ENCODE peak calls at places on chromosomes 4 and X, in ten cellular contexts. T is hepatocyte; O is IMR-90; N is OCI-LY7; D is PC-9; Q is psoas muscle; J is fibroblast of lung; W is CD8-positive, alpha-beta T cell; F is upper lobe of right lung; Z is tibial artery. U is an unnamed sample.
A peak's percentile ranks its signal among the peaks of the same experiment; 100 is the strongest.

GRCh38 chr4:169410839-169411770 is 140.3 kb upstream of the SH3RF1 start:
- DNase-seq in T (peak; percentile 10), O (peak; percentile 85), N (peak; percentile 57), D (no peak), Q (no peak), J (peak; percentile 67), W (peak; percentile 27), F (no peak), Z (peak; percentile 29), U (peak; percentile 36)

GRCh38 chr4:67713531-67714247 is 12.7 kb upstream of the UBA6 start:
- DNase-seq in T (no peak), O (peak; percentile 79), N (no peak), D (peak; percentile 60), Q (no peak), J (peak; percentile 17), W (no peak), F (no peak), Z (no peak), U (peak; percentile 51)

GRCh38 chr4:100306018-100306417 is 115.8 kb upstream of the DDIT4L start:
- DNase-seq in T (no peak), O (peak; percentile 47), N (no peak), D (no peak), Q (no peak), J (no peak), W (no peak), F (no peak), Z (no peak), U (no peak)

GRCh38 chrX:71616672-71617529 is 1.4 kb downstream of the CXCR3 start:
- DNase-seq in T (no peak), O (no peak), N (no peak), D (no peak), Q (no peak), J (no peak), W (peak; percentile 49), F (no peak), Z (no peak), U (no peak)

GRCh38 chrX:135432453-135432852 is 10.7 kb downstream of the SMIM10L2A start:
- DNase-seq in T (no peak), O (no peak), N (no peak), D (no peak), Q (no peak), J (no peak), W (no peak), F (no peak), Z (no peak), U (no peak)

GRCh38 chr4:168715889-168716288 is 219.0 kb downstream of the PALLD start:
- DNase-seq in T (no peak), O (no peak), N (no peak), D (no peak), Q (no peak), J (no peak), W (no peak), F (no peak), Z (no peak), U (no peak)

GRCh38 chr4:86927843-86928395 is 6.9 kb upstream of the AFF1 start:
- DNase-seq in T (peak; percentile 66), O (peak; percentile 99), N (no peak), D (peak; percentile 90), Q (peak; percentile 60), J (peak; percentile 98), W (no peak), F (no peak), Z (peak; percentile 63), U (peak; percentile 98)

GRCh38 chr4:47623916-47624554 is 139.0 kb downstream of the ATP10D start:
- DNase-seq in T (no peak), O (peak; percentile 73), N (no peak), D (no peak), Q (no peak), J (no peak), W (no peak), F (no peak), Z (no peak), U (no peak)

GRCh38 chr4:152380185-152380584 is 155.7 kb downstream of the FBXW7 start:
- DNase-seq in T (no peak), O (no peak), N (no peak), D (no peak), Q (no peak), J (no peak), W (no peak), F (no peak), Z (no peak), U (no peak)

DNA sequence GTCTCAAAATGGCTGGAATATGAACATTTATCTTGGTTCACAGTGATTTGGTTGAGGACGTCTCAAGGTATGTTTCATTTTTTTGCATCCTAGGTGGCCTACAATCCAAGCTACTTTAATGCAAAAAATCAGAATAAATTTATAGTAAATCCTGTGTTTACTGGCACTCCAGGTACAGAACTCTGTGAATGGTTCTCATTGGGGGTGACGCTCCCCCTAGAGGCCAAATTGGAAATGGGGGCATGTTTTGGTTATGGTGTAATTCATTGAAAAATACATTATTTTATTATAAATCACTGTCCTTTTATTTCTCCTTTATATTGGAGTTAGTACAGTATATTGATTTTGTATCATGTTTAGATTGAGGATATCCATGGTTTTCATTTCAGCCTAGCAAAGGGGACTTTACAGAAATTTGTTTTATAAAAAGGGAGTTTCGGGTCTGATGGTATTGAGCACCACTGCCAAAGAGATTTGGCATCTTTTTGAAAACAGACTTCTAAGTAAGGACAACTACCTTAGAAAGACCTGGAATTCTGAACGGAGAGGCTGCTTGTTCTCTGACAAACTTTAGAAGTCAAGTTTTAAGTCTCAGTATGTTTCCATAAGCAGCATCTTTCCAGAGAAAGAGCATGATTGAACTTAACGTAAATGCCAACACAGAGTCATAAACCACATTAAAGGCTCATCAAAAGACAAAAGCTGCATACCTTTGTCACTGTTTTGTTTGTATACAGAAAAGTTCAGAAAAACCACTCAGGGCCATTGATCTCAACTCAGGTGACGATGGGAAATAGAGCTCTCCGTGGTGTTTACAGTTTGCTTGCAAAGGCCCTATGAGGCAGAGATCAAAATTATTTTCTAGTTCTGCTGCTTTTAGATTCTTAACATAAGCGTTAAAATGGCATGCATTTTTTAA is 19.4 kb downstream of the MTM1 start:
- DNase-seq in T (no peak), O (no peak), N (peak; percentile 28), D (no peak), Q (no peak), J (peak; percentile 41), W (peak; percentile 63), F (no peak), Z (peak; percentile 22), U (peak; percentile 46)
- TF ChIP-seq CTCF in T (peak; percentile 37), O (peak; percentile 52), N (peak; percentile 87), D (peak; percentile 94), Q (peak; percentile 51), J (peak; percentile 63), W (peak; percentile 83), F (peak; percentile 63), Z (peak; percentile 33), U (peak; percentile 68)

DNA sequence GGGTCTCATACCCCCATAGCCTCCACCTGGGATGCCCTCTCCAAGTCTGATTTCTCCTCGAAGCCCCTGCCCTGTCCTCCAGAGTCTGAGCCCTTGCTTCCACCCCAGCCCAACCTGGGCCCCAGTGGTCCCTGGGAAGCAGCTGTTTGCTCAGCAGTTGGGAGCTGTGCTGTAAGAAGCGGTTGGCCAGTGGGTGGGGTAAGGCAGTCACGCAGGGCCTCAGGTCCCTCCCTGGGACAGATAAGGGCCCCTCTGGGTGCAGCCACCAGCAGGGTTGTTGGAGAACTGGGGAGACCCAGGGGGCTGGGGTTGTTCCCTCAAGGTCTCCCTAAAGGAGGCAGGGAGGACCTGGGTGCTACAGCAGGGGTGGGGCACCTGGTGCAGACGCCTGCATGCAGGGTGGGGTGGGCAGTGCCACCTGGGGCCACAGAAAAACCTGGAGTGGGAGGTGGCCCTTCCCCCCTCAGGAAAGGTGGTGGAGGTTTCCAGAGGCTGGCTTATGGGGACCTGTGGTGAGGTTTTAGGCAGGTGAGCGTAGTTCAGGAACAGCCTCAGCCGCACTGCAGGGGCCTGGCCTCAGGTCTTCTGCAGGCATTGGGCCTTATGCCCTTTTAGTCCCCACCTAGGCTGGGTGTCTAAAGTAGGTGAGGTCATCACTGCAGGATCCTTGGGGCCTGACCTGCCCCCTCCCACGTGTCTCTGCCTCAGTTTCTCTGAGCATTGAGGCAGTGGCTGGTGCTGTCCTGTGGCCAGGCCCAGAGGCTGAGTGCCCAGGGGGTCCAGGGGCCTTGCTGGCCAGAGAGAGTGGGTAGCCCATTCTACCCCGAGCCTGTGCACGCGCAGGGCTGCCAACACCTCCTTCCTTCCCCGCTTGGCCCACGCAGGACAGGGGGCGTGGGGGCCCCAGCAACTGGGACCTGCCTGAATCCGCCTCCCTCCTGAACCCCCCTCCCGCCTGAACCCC is 3.1 kb upstream of the SLC26A1 start:
- DNase-seq in T (peak; percentile 61), O (no peak), N (no peak), D (no peak), Q (no peak), J (no peak), W (no peak), F (no peak), Z (no peak), U (no peak)
- H3K4me1 ChIP-seq in T (peaks cover 38% of the 10 kb centered on the region), O (peaks cover 3% of the 10 kb centered on the region), N (no peaks in the 10 kb centered on the region), D (peaks cover 12% of the 10 kb centered on the region), Q (peaks cover 4% of the 10 kb centered on the region), J (no peaks in the 10 kb centered on the region), W (peaks cover 12% of the 10 kb centered on the region), F (peaks cover 17% of the 10 kb centered on the region), Z (peaks cover 15% of the 10 kb centered on the region), U (no peaks in the 10 kb centered on the region)

GRCh38 chrX:9416562-9417319 is 48.1 kb upstream of the TBL1X start:
- DNase-seq in T (no peak), O (peak; percentile 62), N (no peak), D (peak; percentile 80), Q (no peak), J (peak; percentile 79), W (no peak), F (no peak), Z (peak; percentile 23), U (peak; percentile 78)
- H3K4me3 ChIP-seq in T (no peak overlapping the region), O (no peak overlapping the region), N (no peak overlapping the region), D (peak overlapping the region; percentile 28), Q (no peak overlapping the region), J (no peak overlapping the region), W (no peak overlapping the region), F (no peak overlapping the region), Z (no peak overlapping the region), U (no peak overlapping the region)

DNA sequence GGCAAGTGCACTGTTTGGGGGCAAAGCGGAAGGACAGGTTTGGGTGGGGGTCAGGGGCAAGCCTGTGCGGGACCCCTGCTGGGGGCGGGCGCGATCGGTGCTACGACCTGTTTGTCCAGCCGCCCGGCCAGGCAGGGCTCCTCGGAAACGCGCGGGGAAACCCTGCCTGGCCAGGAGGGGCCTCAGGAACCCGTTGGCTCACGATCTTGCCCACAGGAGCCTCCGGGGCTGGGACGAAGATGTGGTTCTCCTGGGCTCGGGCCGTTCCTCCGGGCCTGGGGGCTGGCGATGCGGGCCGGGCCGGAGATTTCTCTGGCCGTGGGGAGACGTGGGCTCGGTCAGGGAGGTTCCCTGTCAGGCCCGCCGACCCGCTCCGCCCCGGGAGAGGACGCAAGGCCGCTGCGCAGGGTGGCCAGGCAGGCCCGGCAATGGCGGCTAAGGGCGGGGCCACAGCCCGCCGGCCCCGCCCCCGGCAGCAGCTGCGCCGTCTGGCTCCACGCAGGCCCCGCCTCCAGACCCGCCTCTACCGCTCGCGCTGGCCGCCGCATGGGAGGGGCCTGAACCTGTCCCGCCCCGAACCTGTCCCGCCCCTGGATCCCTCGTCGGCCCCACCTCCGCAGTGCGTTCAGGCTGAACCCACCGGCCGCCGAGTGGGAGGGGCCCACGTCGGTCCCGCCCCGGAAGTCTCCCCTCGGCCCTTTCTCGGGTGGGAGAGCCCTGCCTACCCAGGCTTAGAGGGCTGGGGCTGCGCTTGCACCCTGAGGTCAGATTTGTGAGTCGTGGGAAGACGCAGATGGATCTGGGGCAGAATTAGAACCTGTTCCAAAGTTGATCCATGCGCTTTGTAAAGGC is at the start of gene FAM3A:
- DNase-seq in T (peak; percentile 95), O (peak; percentile 85), N (peak; percentile 89), D (peak; percentile 61), Q (peak; percentile 94), J (peak; percentile 90), W (peak; percentile 92), F (peak; percentile 96), Z (peak; percentile 89), U (peak; percentile 88)
- TF ChIP-seq CTCF in T (no peak), O (no peak), N (no peak), D (no peak), Q (no peak), J (no peak), W (no peak), F (no peak), Z (no peak), U (no peak)

GRCh38 chr4:1347410-1347864 is 429 bp downstream of the UVSSA start:
- DNase-seq in T (peak; percentile 85), O (peak; percentile 82), N (peak; percentile 70), D (peak; percentile 72), Q (peak; percentile 81), J (peak; percentile 84), W (no peak), F (peak; percentile 90), Z (peak; percentile 78), U (peak; percentile 93)
- H3K4me1 ChIP-seq in T (peaks cover 16% of the 10 kb centered on the region), O (peaks cover 5% of the 10 kb centered on the region), N (peaks cover 29% of the 10 kb centered on the region), D (peaks cover 30% of the 10 kb centered on the region), Q (peaks cover 15% of the 10 kb centered on the region), J (peaks cover 5% of the 10 kb centered on the region), W (peaks cover 27% of the 10 kb centered on the region), F (peaks cover 31% of the 10 kb centered on the region), Z (peaks cover 13% of the 10 kb centered on the region), U (peaks cover 6% of the 10 kb centered on the region)

U was measured in cardiac muscle cell.